ENCODE peak calls at places on chromosomes 4 and X, in five cellular contexts. V, M, E, W and O are unnamed samples.

GRCh38 chr4:74451214-74451661 is 6.3 kb downstream of the AREG start:
- DNase-seq in W (peak; percentile 21), M (no peak), V (no peak), E (no peak), O (no peak)

GRCh38 chrX:9591496-9591895 is 126.6 kb downstream of the TBL1X start:
- DNase-seq in W (no peak), V (no peak), M (no peak), E (no peak), O (no peak)

GRCh38 chr4:61923179-61923578 is 723.1 kb downstream of the ADGRL3 start:
- DNase-seq in W (no peak), M (no peak), E (no peak), V (no peak), O (no peak)

GRCh38 chr4:30722092-30722915 is 2.1 kb downstream of the PCDH7 start:
- DNase-seq in E (peak; percentile 46), W (no peak), M (no peak), V (no peak), O (no peak)

GRCh38 chrX:7771788-7772438 is 71.1 kb upstream of the VCX start:
- DNase-seq in V (peak; percentile 60), W (no peak), E (no peak), M (no peak), O (no peak)

GRCh38 chr4:179582164-179582563 is 2139.9 kb upstream of the AGA start:
- DNase-seq in E (no peak), M (no peak), W (no peak), V (no peak), O (no peak)

GRCh38 chrX:106415276-106415895 is 196.4 kb upstream of the RADX start:
- DNase-seq in M (no peak), E (no peak), V (peak; percentile 23), W (no peak), O (peak; percentile 26)

GRCh38 chrX:16160729-16161128 is 6.6 kb upstream of the MAGEB17 start:
- DNase-seq in E (no peak), M (no peak), V (no peak), W (no peak), O (no peak)

GRCh38 chr4:48912349-48912748 is 5.8 kb upstream of the OCIAD2 start:
- DNase-seq in E (no peak), W (no peak), M (no peak), V (no peak), O (no peak)

GRCh38 chr4:139014391-139015268 is 951 bp upstream of the NOCT start:
- DNase-seq in E (no peak), V (peak; percentile 39), W (no peak), M (no peak), O (peak; percentile 44)

GRCh38 chrX:17643528-17643927 is 93.8 kb upstream of the SCML1 start:
- DNase-seq in E (no peak), W (no peak), M (no peak), V (no peak), O (no peak)

GRCh38 chr4:20773144-20773997 is 73.1 kb downstream of the PACRGL start:
- DNase-seq in W (no peak), M (no peak), E (no peak), V (peak; percentile 40), O (peak; percentile 52)

GRCh38 chrX:129540725-129541184 is 696 bp downstream of the OCRL start:
- DNase-seq in E (peak; percentile 40), V (peak; percentile 61), M (no peak), W (peak; percentile 35), O (no peak)

GRCh38 chr4:42732776-42733175 is 75.9 kb upstream of the ATP8A1 start:
- DNase-seq in E (no peak), W (no peak), M (no peak), V (no peak), O (no peak)

GRCh38 chr4:15147709-15148651 is 145.7 kb downstream of the CPEB2 start:
- DNase-seq in E (no peak), W (no peak), V (no peak), M (no peak), O (no peak)

GRCh38 chrX:71910526-71911022 is at the start of gene NHSL2:
- DNase-seq in E (no peak), V (no peak), M (no peak), W (no peak), O (no peak)

GRCh38 chr4:75848891-75849290 is 53.4 kb downstream of the PPEF2 start:
- DNase-seq in M (no peak), W (no peak), V (no peak), E (no peak), O (no peak)

GRCh38 chrX:11380187-11380586 is 87.0 kb downstream of the AMELX start:
- DNase-seq in E (no peak), V (no peak), W (no peak), M (no peak), O (no peak)

GRCh38 chr4:54099959-54100606 is at the start of gene GSX2:
- DNase-seq in W (peak; percentile 26), E (no peak), V (no peak), M (no peak), O (peak; percentile 73)

GRCh38 chrX:150897371-150898319 is 823 bp downstream of the CD99L2 start:
- DNase-seq in E (peak; percentile 59), W (peak; percentile 40), V (peak; percentile 51), M (peak; percentile 56), O (peak; percentile 34)

GRCh38 chr4:170231377-170231776 is 141.6 kb upstream of the AADAT start:
- DNase-seq in W (no peak), V (no peak), M (no peak), E (no peak), O (no peak)

GRCh38 chr4:174592256-174592984 is 70.1 kb upstream of the HPGD start:
- DNase-seq in M (no peak), E (no peak), W (no peak), V (no peak), O (no peak)

GRCh38 chr4:139734875-139735380 is 69.3 kb downstream of the MGST2 start:
- DNase-seq in V (peak; percentile 71), E (peak; percentile 89), W (peak; percentile 79), M (no peak), O (peak; percentile 97)

GRCh38 chrX:16845686-16846085 is 24.5 kb downstream of the RBBP7 start:
- DNase-seq in V (no peak), M (no peak), W (no peak), E (no peak), O (no peak)

GRCh38 chr4:90306810-90307209 is 179.6 kb downstream of the CCSER1 start:
- DNase-seq in V (no peak), M (no peak), E (no peak), W (no peak), O (no peak)

GRCh38 chr4:116082808-116083366 is 969.5 kb upstream of the NDST4 start:
- DNase-seq in W (no peak), M (no peak), E (no peak), V (no peak), O (no peak)

GRCh38 chrX:154023276-154024000 is 3.7 kb upstream of the IRAK1 start:
- DNase-seq in M (no peak), E (no peak), W (no peak), V (no peak), O (no peak)

GRCh38 chr4:94690851-94691254 is 66.9 kb upstream of the BMPR1B start:
- DNase-seq in W (no peak), E (no peak), M (no peak), V (no peak), O (no peak)

GRCh38 chr4:176441594-176441993 is 121.8 kb downstream of the SPCS3 start:
- DNase-seq in V (no peak), E (no peak), M (no peak), W (no peak), O (no peak)

GRCh38 chr4:176443117-176443516 is 123.4 kb downstream of the SPCS3 start:
- DNase-seq in V (no peak), E (no peak), W (no peak), M (no peak), O (no peak)

GRCh38 chr4:176443646-176444409 is 124.1 kb downstream of the SPCS3 start:
- DNase-seq in V (no peak), W (no peak), M (no peak), E (no peak), O (no peak)

GRCh38 chr4:176448761-176449160 is 129.0 kb downstream of the SPCS3 start:
- DNase-seq in M (no peak), W (no peak), V (no peak), E (no peak), O (no peak)

DNA sequence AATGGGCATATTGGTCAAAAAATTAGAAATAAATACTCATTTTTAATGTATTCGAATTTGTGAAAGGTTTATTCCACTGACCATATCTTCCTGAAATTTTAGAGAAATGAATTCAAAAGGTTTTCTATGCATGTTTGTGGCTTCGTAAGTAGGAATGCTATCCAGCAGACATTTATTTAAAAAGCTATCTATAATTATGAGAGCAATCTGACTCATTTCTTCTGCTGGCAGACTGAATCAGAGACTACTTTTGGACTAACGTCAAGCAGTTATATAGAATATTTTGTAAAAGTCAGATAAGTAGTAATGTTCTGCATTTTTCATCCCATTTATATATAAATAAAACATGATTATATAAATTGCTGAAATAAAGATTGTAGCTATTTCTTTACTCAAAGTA is 125.0 kb downstream of the SPCS3 start:
- DNase-seq in W (no peak), V (no peak), E (no peak), M (no peak), O (no peak)
- H3K4me3 ChIP-seq in W (no peak overlapping the region), V (no peak overlapping the region), E (no peak overlapping the region), M (no peak overlapping the region), O (no peak overlapping the region)

GRCh38 chrX:103549920-103550319 is 30.6 kb upstream of the RAB40A start:
- DNase-seq in V (no peak), M (no peak), W (no peak), E (no peak), O (no peak)
- H3K4me1 ChIP-seq in V (no peaks in the 10 kb centered on the region), M (peaks cover 10% of the 10 kb centered on the region), W (no peaks in the 10 kb centered on the region), E (no peaks in the 10 kb centered on the region), O (no peaks in the 10 kb centered on the region)

DNA sequence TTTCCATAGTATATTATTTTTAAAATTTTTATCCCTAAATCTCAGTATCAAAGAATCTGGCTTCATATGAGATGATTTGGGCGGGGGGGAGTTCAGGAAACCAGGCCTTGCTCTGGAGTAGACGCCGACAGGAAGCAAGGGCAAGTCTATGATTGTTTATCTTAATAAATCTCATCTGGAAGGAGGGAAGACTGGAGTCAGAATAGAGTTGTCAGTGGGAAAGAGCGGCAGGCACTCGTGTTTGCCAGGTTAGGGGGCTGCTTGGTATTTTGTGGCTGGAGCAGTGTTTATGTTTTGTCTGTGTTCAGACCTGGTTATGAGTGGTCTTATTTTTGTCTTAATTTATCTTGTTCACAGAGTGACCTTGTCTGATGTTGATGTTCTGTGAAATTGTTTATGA is 176.8 kb downstream of the GASK1B start:
- DNase-seq in W (no peak), M (no peak), E (no peak), V (no peak), O (no peak)
- H3K27ac ChIP-seq in W (no peak overlapping the region), M (no peak overlapping the region), E (no peak overlapping the region), V (no peak overlapping the region), O (no peak overlapping the region)

GRCh38 chrX:38803609-38804480 is 2.6 kb downstream of the MID1IP1 start:
- DNase-seq in E (peak; percentile 90), W (peak; percentile 91), M (peak; percentile 75), V (peak; percentile 87), O (peak; percentile 87)
- H3K4me3 ChIP-seq in E (peak overlapping the region; percentile 40), W (peak overlapping the region; percentile 75), M (peak overlapping the region; percentile 67), V (peak overlapping the region; percentile 55), O (peak overlapping the region; percentile 65)